ENCODE peak calls at places on chromosomes 7 and 10, in six cellular contexts. One of them, this sample, is unnamed.

GRCh38 chr7:74345970-74346369 is 56.8 kb downstream of the CLIP2 start:
- DNase-seq in H9: no peak
- DNase-seq in NCI-H1105: no peak
- DNase-seq in CD8-positive, alpha-beta memory T cell: no peak
- DNase-seq in stimulated activated CD4-positive, alpha-beta T cell treated with anti-CD3 and anti-CD28 coated beads, Interleukin-2, amount 100 ng/mL, for 48 hours: no peak
- DNase-seq in non-pigmented ciliary epithelial cell: no peak
- DNase-seq in this sample: no peak

GRCh38 chr7:28114056-28114455 is 66.5 kb downstream of the JAZF1 start:
- DNase-seq in CD8-positive, alpha-beta memory T cell: no peak
- DNase-seq in NCI-H1105: no peak
- DNase-seq in non-pigmented ciliary epithelial cell: no peak
- DNase-seq in H9: no peak
- DNase-seq in stimulated activated CD4-positive, alpha-beta T cell treated with anti-CD3 and anti-CD28 coated beads, Interleukin-2, amount 100 ng/mL, for 48 hours: no peak
- DNase-seq in this sample: no peak

GRCh38 chr7:159095979-159096411 is 48.7 kb downstream of the VIPR2 start:
- DNase-seq in NCI-H1105: no peak
- DNase-seq in CD8-positive, alpha-beta memory T cell: no peak
- DNase-seq in stimulated activated CD4-positive, alpha-beta T cell treated with anti-CD3 and anti-CD28 coated beads, Interleukin-2, amount 100 ng/mL, for 48 hours: no peak
- DNase-seq in H9: peak; percentile 22
- DNase-seq in non-pigmented ciliary epithelial cell: no peak
- DNase-seq in this sample: peak; percentile 74

GRCh38 chr7:46848944-46849343 is 733.0 kb downstream of the TNS3 start:
- DNase-seq in NCI-H1105: no peak
- DNase-seq in non-pigmented ciliary epithelial cell: no peak
- DNase-seq in stimulated activated CD4-positive, alpha-beta T cell treated with anti-CD3 and anti-CD28 coated beads, Interleukin-2, amount 100 ng/mL, for 48 hours: no peak
- DNase-seq in CD8-positive, alpha-beta memory T cell: no peak
- DNase-seq in H9: no peak
- DNase-seq in this sample: no peak

GRCh38 chr10:71085689-71086438 is 126.5 kb upstream of the UNC5B start:
- DNase-seq in non-pigmented ciliary epithelial cell: no peak
- DNase-seq in H9: peak; percentile 23
- DNase-seq in CD8-positive, alpha-beta memory T cell: no peak
- DNase-seq in NCI-H1105: no peak
- DNase-seq in stimulated activated CD4-positive, alpha-beta T cell treated with anti-CD3 and anti-CD28 coated beads, Interleukin-2, amount 100 ng/mL, for 48 hours: no peak
- DNase-seq in this sample: peak; percentile 72

GRCh38 chr7:22156205-22156604 is 200.7 kb downstream of the RAPGEF5 start:
- DNase-seq in non-pigmented ciliary epithelial cell: peak; percentile 69
- DNase-seq in CD8-positive, alpha-beta memory T cell: no peak
- DNase-seq in H9: no peak
- DNase-seq in stimulated activated CD4-positive, alpha-beta T cell treated with anti-CD3 and anti-CD28 coated beads, Interleukin-2, amount 100 ng/mL, for 48 hours: no peak
- DNase-seq in NCI-H1105: no peak
- DNase-seq in this sample: no peak

GRCh38 chr7:42096681-42097637 is 140.1 kb downstream of the GLI3 start:
- DNase-seq in H9: no peak
- DNase-seq in CD8-positive, alpha-beta memory T cell: no peak
- DNase-seq in stimulated activated CD4-positive, alpha-beta T cell treated with anti-CD3 and anti-CD28 coated beads, Interleukin-2, amount 100 ng/mL, for 48 hours: no peak
- DNase-seq in non-pigmented ciliary epithelial cell: no peak
- DNase-seq in NCI-H1105: no peak
- DNase-seq in this sample: no peak

GRCh38 chr7:155962191-155962967 is 150.1 kb upstream of the SHH start:
- DNase-seq in CD8-positive, alpha-beta memory T cell: no peak
- DNase-seq in non-pigmented ciliary epithelial cell: peak; percentile 74
- DNase-seq in H9: no peak
- DNase-seq in stimulated activated CD4-positive, alpha-beta T cell treated with anti-CD3 and anti-CD28 coated beads, Interleukin-2, amount 100 ng/mL, for 48 hours: peak; percentile 13
- DNase-seq in NCI-H1105: no peak
- DNase-seq in this sample: peak; percentile 68

GRCh38 chr7:148622887-148623585 is 32.5 kb downstream of the C7orf33 start:
- DNase-seq in stimulated activated CD4-positive, alpha-beta T cell treated with anti-CD3 and anti-CD28 coated beads, Interleukin-2, amount 100 ng/mL, for 48 hours: no peak
- DNase-seq in H9: no peak
- DNase-seq in CD8-positive, alpha-beta memory T cell: no peak
- DNase-seq in non-pigmented ciliary epithelial cell: no peak
- DNase-seq in NCI-H1105: no peak
- DNase-seq in this sample: peak; percentile 12

This sample was measured in lower leg skin.